ENCODE peak calls at places on chromosomes 13 and 19, in four cellular contexts. T is K562, B is HepG2, W is GM12878. U is an unnamed sample.

GRCh38 chr13:79429309-79429708 is 23.3 kb upstream of the RBM26 start:
- DNase-seq in T (no peak), B (no peak), W (no peak), U (no peak)

GRCh38 chr19:11284535-11284934 is 11.4 kb upstream of the TSPAN16 start:
- DNase-seq in T (no peak), B (no peak), W (no peak), U (no peak)

GRCh38 chr13:28474491-28475134 is 20.3 kb downstream of the FLT1 start:
- DNase-seq in T (no peak), B (no peak), W (no peak), U (no peak)

GRCh38 chr19:36182612-36183454 is 30.6 kb upstream of the COX7A1 start:
- DNase-seq in T (no peak), B (no peak), W (no peak), U (no peak)

GRCh38 chr19:15291089-15291488 is 41.2 kb downstream of the BRD4 start:
- DNase-seq in T (no peak), B (no peak), W (no peak), U (no peak)

GRCh38 chr13:22298530-22298929 is 627.7 kb downstream of the FGF9 start:
- DNase-seq in T (no peak), B (no peak), W (no peak), U (no peak)

GRCh38 chr13:27211771-27212364 is 39.5 kb upstream of the RPL21 start:
- DNase-seq in T (no peak), B (no peak), W (no peak), U (no peak)

GRCh38 chr19:4409123-4409933 is 6.9 kb downstream of the CHAF1A start:
- DNase-seq in T (no peak), B (no peak), W (no peak), U (peak)

GRCh38 chr19:18453269-18454024 is 15.5 kb upstream of the ISYNA1 start:
- DNase-seq in T (no peak), B (no peak), W (no peak), U (no peak)

GRCh38 chr19:40759352-40759751 is 8.3 kb downstream of the SNRPA start:
- DNase-seq in T (no peak), B (no peak), W (no peak), U (no peak)

GRCh38 chr19:12156254-12157058 is at the start of gene ZNF625:
- DNase-seq in T (no peak), B (peak), W (peak), U (peak)

GRCh38 chr19:45322311-45322710 is 364 bp downstream of the CKM start:
- DNase-seq in T (no peak), B (peak), W (no peak), U (no peak)

GRCh38 chr19:13040916-13041292 is 45.6 kb downstream of the NFIX start:
- DNase-seq in T (no peak), B (no peak), W (no peak), U (no peak)

GRCh38 chr13:24097667-24098066 is 62.9 kb upstream of the SPATA13 start:
- DNase-seq in T (no peak), B (no peak), W (no peak), U (no peak)

GRCh38 chr13:32309812-32310706 is 5.1 kb downstream of the ZAR1L start:
- DNase-seq in T (peak), B (peak), W (no peak), U (no peak)

GRCh38 chr13:113359556-113359955 is 4.4 kb downstream of the GRTP1 start:
- DNase-seq in T (no peak), B (no peak), W (no peak), U (no peak)

GRCh38 chr19:750640-751423 is at the start of gene MISP:
- DNase-seq in T (peak), B (no peak), W (no peak), U (no peak)

GRCh38 chr19:41225238-41226052 is 6.4 kb downstream of the AXL start:
- DNase-seq in T (peak), B (peak), W (no peak), U (peak)

GRCh38 chr19:51407631-51408131 is 9.8 kb downstream of the SIGLEC10 start:
- DNase-seq in T (peak), B (peak), W (no peak), U (peak)

GRCh38 chr13:33678906-33679657 is 138.9 kb upstream of the RFC3 start:
- DNase-seq in T (peak), B (peak), W (peak), U (no peak)

DNA sequence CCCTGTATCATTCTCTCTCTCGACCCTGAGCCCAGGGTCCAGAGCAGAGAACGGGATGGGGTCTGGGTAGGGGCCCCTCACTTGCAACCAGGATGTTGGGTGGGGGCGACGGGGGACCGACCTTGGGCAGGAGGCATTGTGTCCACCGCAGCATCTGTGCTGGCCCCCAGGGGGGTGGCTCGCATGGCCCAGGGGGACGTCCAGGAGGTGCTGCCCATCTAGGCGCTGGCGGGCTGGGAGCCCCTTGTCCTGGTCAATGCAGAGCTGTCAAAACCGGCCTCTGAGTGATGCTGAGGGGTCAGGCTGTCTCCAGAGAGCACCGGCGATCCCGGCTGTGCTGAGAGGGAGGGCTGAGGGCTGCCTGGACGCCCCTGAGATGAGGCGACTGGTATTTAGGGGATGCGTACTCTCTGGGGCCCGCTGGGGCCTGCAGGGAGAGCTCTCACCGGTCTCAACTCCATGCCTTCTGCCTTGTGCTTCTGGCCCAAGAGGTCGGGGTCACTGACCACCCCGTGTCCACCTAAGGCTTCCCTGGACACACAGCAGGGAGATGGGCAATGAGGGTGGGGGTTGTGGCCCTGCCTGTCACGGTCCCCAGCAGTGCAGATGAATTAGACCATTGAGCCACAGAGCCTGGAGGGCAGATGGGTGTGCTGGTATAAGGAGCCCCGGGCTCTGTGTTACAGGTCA is 8.5 kb downstream of the RPS9 start:
- DNase-seq in T (peak), B (no peak), W (no peak), U (peak)
- TF ChIP-seq TCF7 in T (no peak), B (no peak), W (no peak), U (no peak)

GRCh38 chr19:54262470-54262869 is 5.4 kb upstream of the LILRB5 start:
- DNase-seq in T (no peak), B (no peak), W (no peak), U (no peak)

GRCh38 chr19:54266133-54266532 is 9.1 kb upstream of the LILRB5 start:
- DNase-seq in T (peak), B (peak), W (peak), U (peak)

GRCh38 chr19:54257116-54257480 is at the start of gene LILRB5:
- DNase-seq in T (no peak), B (no peak), W (no peak), U (no peak)

GRCh38 chr19:54256250-54257115 is 590 bp downstream of the LILRB5 start:
- DNase-seq in T (no peak), B (no peak), W (no peak), U (no peak)

GRCh38 chr19:54262066-54262465 is 5.0 kb upstream of the LILRB5 start:
- DNase-seq in T (no peak), B (no peak), W (no peak), U (no peak)
- TF ChIP-seq CREB1 in T (no peak), B (no peak), W (no peak), U (no peak)

DNA sequence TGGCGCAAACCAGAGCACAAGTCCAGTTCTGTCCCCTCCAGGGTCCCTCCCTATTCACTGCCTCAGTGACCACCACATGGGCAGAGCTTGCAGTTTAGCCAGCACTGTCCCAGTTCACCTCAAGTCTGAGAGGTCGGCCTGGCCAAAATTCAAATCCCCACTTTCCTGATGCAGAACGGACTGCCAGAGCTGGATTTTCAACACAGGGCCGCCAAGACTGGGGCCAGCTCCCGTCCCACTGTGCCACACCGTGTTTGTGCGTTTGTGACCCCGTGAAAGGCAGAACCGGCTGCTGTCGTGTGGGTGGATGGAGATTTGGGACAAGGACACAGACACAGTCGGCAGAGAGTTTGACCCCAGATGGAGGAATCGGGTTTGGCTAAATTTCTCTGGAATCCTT is 176.7 kb downstream of the URI1 start:
- DNase-seq in T (no peak), B (no peak), W (no peak), U (no peak)
- TF ChIP-seq TCF7 in T (no peak), B (no peak), W (no peak), U (no peak)

DNA sequence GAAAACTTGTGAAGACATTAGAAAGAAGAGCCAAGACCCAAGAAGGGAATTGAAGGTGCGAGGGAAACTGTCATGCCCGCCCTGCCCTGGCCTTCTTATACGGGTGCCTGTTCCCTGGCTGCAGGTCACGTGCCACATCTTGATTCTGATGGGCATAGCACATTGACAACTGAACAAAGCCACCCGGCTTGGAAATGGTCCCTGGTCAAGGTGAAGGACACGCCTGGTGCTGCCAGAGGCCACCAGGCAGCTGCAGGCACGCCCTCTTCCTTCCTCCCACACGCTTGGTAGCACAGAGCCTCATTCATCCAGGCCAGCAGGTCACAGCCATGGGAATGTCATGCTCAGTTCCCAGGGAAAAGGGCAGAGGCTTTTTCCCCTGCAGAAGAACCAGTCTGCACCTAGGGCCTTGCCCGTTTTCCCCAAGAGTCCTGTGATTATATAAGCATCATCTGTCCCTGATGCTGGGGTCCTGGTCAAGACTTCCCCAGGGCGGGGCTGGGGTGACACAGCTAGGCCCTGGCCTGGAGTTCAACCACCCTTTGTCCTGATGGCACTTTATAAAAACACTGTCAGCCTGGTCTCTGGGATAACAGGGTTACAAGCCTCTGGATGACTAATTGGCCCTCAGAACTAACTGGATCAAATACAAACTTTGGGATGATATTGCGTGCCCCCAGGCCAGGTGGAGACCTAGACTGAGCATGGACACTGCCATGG is 56.0 kb downstream of the CDADC1 start:
- DNase-seq in T (no peak), B (peak), W (no peak), U (no peak)
- TF ChIP-seq CREB1 in T (no peak), B (no peak), W (no peak), U (no peak)

DNA sequence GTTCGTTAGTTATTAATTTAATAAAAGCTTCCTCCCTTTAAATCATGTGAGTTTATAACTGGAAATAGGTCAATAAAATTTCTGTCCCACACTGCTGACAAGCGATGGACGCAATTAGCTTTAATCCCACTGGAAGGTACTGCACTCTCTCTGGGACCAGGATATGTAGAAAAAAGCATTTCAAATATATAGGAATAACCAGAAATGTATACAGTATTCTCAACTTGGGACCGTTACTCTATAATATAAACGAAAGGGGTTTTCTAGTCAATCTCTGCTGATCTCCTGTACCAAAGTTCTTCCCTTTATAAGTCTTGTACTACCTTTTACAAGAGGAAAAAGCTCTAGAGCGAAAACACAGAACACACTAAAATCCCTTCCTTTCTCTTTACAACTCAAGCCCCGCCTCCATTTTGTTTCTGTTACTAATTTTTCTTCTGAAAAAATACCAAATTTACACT is 1.8 kb upstream of the USPL1 start:
- DNase-seq in T (peak), B (peak), W (no peak), U (no peak)
- TF ChIP-seq TCF7 in T (no peak), B (no peak), W (no peak), U (no peak)